ENCODE peak calls at places on chromosomes 2 and 18, in eight cellular contexts. P, H, S, E, T, V, Q and O are unnamed samples.

GRCh38 chr2:105497094-105497493 is 98.2 kb upstream of the FHL2 start:
- DNase-seq in V (no peak), E (no peak), Q (no peak), T (no peak), S (no peak), P (no peak), H (no peak), O (no peak)

GRCh38 chr2:239440511-239440959 is 39.7 kb upstream of the HDAC4 start:
- DNase-seq in E (no peak), T (no peak), H (no peak), Q (no peak), S (peak; percentile 56), V (no peak), P (no peak), O (no peak)

GRCh38 chr2:165773684-165774083 is 20.4 kb downstream of the GALNT3 start:
- DNase-seq in V (no peak), T (no peak), S (no peak), P (no peak), Q (no peak), E (no peak), H (no peak), O (no peak)

GRCh38 chr18:46071615-46071893 is 506 bp downstream of the PSTPIP2 start:
- DNase-seq in T (no peak), H (no peak), Q (no peak), V (no peak), P (no peak), S (no peak), E (no peak), O (peak; percentile 26)

GRCh38 chr2:205032093-205032551 is 486.8 kb downstream of the PARD3B start:
- DNase-seq in Q (no peak), H (no peak), V (no peak), P (no peak), E (no peak), T (no peak), S (no peak), O (no peak)

GRCh38 chr2:75503048-75503607 is 57.6 kb downstream of the EVA1A start:
- DNase-seq in P (no peak), V (no peak), Q (no peak), H (no peak), S (no peak), T (no peak), E (peak; percentile 49), O (no peak)

GRCh38 chr2:46984642-46985476 is 69.3 kb upstream of the MCFD2 start:
- DNase-seq in E (peak; percentile 92), V (peak; percentile 50), S (no peak), T (peak; percentile 90), Q (peak; percentile 55), H (peak; percentile 63), P (no peak), O (peak; percentile 80)

GRCh38 chr2:2826621-2827020 is 495.5 kb upstream of the MYT1L start:
- DNase-seq in T (no peak), E (no peak), S (no peak), Q (no peak), P (no peak), V (peak; percentile 6), H (no peak), O (no peak)

GRCh38 chr2:111698743-111699554 is 185.0 kb downstream of the ANAPC1 start:
- DNase-seq in V (peak; percentile 62), Q (no peak), E (peak; percentile 99), T (peak; percentile 53), S (no peak), H (peak; percentile 41), P (no peak), O (peak; percentile 70)

GRCh38 chr2:46014911-46015654 is 282.1 kb upstream of the EPAS1 start:
- DNase-seq in T (no peak), Q (no peak), V (no peak), H (no peak), E (peak; percentile 22), S (no peak), P (no peak), O (no peak)

GRCh38 chr2:33242845-33243244 is 233.6 kb upstream of the RASGRP3 start:
- DNase-seq in P (no peak), Q (no peak), H (no peak), V (no peak), S (no peak), T (no peak), E (no peak), O (no peak)

GRCh38 chr2:33015421-33016142 is 68.8 kb downstream of the LTBP1 start:
- DNase-seq in H (no peak), T (no peak), S (no peak), Q (no peak), P (no peak), V (no peak), E (no peak), O (no peak)

GRCh38 chr18:62334110-62334509 is 9.0 kb downstream of the TNFRSF11A start:
- DNase-seq in Q (no peak), T (no peak), V (no peak), E (no peak), H (no peak), S (no peak), P (no peak), O (no peak)

GRCh38 chr2:238166391-238167343 is 7.9 kb downstream of the ERFE start:
- DNase-seq in E (no peak), H (peak; percentile 12), V (no peak), T (no peak), S (no peak), Q (no peak), P (peak; percentile 65), O (no peak)

GRCh38 chr18:68314403-68314802 is 400.5 kb downstream of the TMX3 start:
- DNase-seq in V (no peak), S (no peak), T (no peak), Q (no peak), E (peak; percentile 10), P (no peak), H (no peak), O (no peak)

GRCh38 chr2:20576598-20577115 is 74.2 kb downstream of the HS1BP3 start:
- DNase-seq in V (no peak), T (peak; percentile 93), H (no peak), P (no peak), Q (peak; percentile 78), S (no peak), E (no peak), O (peak; percentile 52)

GRCh38 chr2:86284987-86285386 is 52.4 kb downstream of the REEP1 start:
- DNase-seq in S (no peak), Q (no peak), P (no peak), V (no peak), T (no peak), H (no peak), E (no peak), O (no peak)

DNA sequence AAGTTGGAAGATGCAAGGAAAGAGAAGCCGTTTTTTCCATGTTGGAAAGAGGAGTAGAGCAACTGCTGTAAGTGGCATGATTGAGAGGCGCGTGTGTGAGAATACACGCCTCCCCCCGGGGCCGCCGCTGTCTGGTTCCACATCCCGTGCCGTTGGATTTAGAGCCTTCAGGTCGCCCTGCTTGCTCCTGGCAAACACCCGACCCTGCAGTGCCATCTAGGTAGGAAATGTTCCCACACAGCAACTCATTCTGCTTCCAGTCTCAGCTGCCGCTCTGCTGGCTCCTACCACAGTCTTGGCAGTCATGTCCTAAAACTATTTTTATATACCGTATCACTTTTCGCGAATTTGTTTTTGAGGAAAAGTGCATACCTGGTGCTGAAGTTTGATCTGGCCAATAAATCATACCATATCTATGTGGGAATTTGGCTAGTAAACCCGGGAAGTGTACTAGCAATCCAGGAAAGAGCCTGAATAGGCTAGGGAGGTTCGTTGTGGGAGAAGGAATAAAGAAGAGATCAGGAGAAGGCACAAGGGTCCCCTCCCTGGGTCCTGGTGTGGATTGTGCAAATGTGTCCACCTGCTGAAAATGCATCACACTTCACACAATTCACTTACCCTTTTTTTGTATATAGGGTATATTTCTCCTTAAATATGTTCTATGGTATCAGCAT is 372.7 kb downstream of the FBXO15 start:
- DNase-seq in H (no peak), Q (no peak), E (no peak), T (no peak), S (no peak), P (no peak), V (peak; percentile 27), O (no peak)
- TF ChIP-seq CTCF in H (no peak), Q (no peak), E (no peak), T (no peak), S (no peak), P (no peak), V (no peak), O (no peak)

GRCh38 chr2:173287594-173287993 is 67.1 kb upstream of the CDCA7 start:
- DNase-seq in T (no peak), P (no peak), S (no peak), V (no peak), Q (no peak), H (no peak), E (no peak), O (no peak)

GRCh38 chr2:173288561-173288960 is 66.1 kb upstream of the CDCA7 start:
- DNase-seq in T (no peak), H (no peak), E (no peak), S (no peak), Q (no peak), V (no peak), P (no peak), O (peak; percentile 30)

GRCh38 chr2:173290046-173290445 is 64.6 kb upstream of the CDCA7 start:
- DNase-seq in Q (no peak), V (no peak), T (no peak), P (no peak), E (no peak), H (no peak), S (no peak), O (no peak)

GRCh38 chr2:173282795-173283545 is 71.7 kb upstream of the CDCA7 start:
- DNase-seq in V (no peak), P (no peak), Q (no peak), S (no peak), H (no peak), T (no peak), E (no peak), O (no peak)

GRCh38 chr2:173286153-173286809 is 68.4 kb upstream of the CDCA7 start:
- DNase-seq in V (no peak), E (no peak), S (no peak), T (peak; percentile 63), P (no peak), Q (peak; percentile 71), H (no peak), O (no peak)
- TF ChIP-seq CTCF in V (no peak), E (no peak), S (no peak), T (no peak), P (peak; percentile 29), Q (peak; percentile 33), H (no peak), O (no peak)

GRCh38 chr18:60554961-60555360 is 182.4 kb upstream of the MC4R start:
- DNase-seq in E (no peak), H (no peak), Q (no peak), T (no peak), S (no peak), V (no peak), P (no peak), O (no peak)
- TF ChIP-seq CTCF in E (no peak), H (no peak), Q (no peak), T (no peak), S (no peak), V (no peak), P (no peak), O (no peak)

GRCh38 chr2:177051278-177051677 is 161.3 kb upstream of the HNRNPA3 start:
- DNase-seq in V (no peak), H (no peak), E (no peak), P (no peak), T (no peak), Q (no peak), S (no peak), O (no peak)

GRCh38 chr2:177058747-177059146 is 153.8 kb upstream of the HNRNPA3 start:
- DNase-seq in V (no peak), Q (peak; percentile 41), H (no peak), P (no peak), T (peak; percentile 49), E (no peak), S (no peak), O (no peak)

GRCh38 chr2:177059313-177059712 is 153.3 kb upstream of the HNRNPA3 start:
- DNase-seq in V (no peak), S (no peak), H (no peak), P (no peak), Q (no peak), T (no peak), E (no peak), O (no peak)

GRCh38 chr2:177056540-177056939 is 156.1 kb upstream of the HNRNPA3 start:
- DNase-seq in E (no peak), Q (no peak), H (no peak), V (no peak), T (no peak), S (no peak), P (no peak), O (no peak)
- TF ChIP-seq CTCF in E (peak; percentile 21), Q (peak; percentile 9), H (no peak), V (no peak), T (no peak), S (peak; percentile 20), P (peak; percentile 19), O (no peak)